ENCODE peak calls at places on chromosomes 11 and 22, in four cellular contexts. One of them, this sample, is unnamed.

GRCh38 chr11:58637367-58637766 is 14.9 kb downstream of the CNTF start:
- DNase-seq in NCI-H748 treated with DMSO at 0.1 percent for 48 hours: no peak
- DNase-seq in activated CD4-positive, alpha-beta T cell treated with anti-CD3 and anti-CD28 coated beads, Interleukin-2, amount 10 ng/mL, durations not matched to agents 7 days and 5 days: no peak
- DNase-seq in left colon: no peak
- DNase-seq in this sample: no peak

GRCh38 chr11:124538019-124538418 is 5.4 kb downstream of the OR8B12 start:
- DNase-seq in NCI-H748 treated with DMSO at 0.1 percent for 48 hours: no peak
- DNase-seq in activated CD4-positive, alpha-beta T cell treated with anti-CD3 and anti-CD28 coated beads, Interleukin-2, amount 10 ng/mL, durations not matched to agents 7 days and 5 days: no peak
- DNase-seq in left colon: no peak
- DNase-seq in this sample: no peak

GRCh38 chr22:35400335-35400680 is 368 bp downstream of the MCM5 start:
- DNase-seq in NCI-H748 treated with DMSO at 0.1 percent for 48 hours: no peak
- DNase-seq in activated CD4-positive, alpha-beta T cell treated with anti-CD3 and anti-CD28 coated beads, Interleukin-2, amount 10 ng/mL, durations not matched to agents 7 days and 5 days: peak; percentile 39
- DNase-seq in left colon: peak; percentile 45
- DNase-seq in this sample: no peak

GRCh38 chr22:20247010-20247505 is 21.1 kb downstream of the RTN4R start:
- DNase-seq in NCI-H748 treated with DMSO at 0.1 percent for 48 hours: no peak
- DNase-seq in activated CD4-positive, alpha-beta T cell treated with anti-CD3 and anti-CD28 coated beads, Interleukin-2, amount 10 ng/mL, durations not matched to agents 7 days and 5 days: no peak
- DNase-seq in left colon: peak; percentile 16
- DNase-seq in this sample: no peak

GRCh38 chr11:19814421-19814820 is 101.8 kb downstream of the NAV2 start:
- DNase-seq in NCI-H748 treated with DMSO at 0.1 percent for 48 hours: no peak
- DNase-seq in activated CD4-positive, alpha-beta T cell treated with anti-CD3 and anti-CD28 coated beads, Interleukin-2, amount 10 ng/mL, durations not matched to agents 7 days and 5 days: no peak
- DNase-seq in left colon: no peak
- DNase-seq in this sample: no peak

GRCh38 chr22:23408321-23408720 is 171.8 kb downstream of the IGLL1 start:
- DNase-seq in NCI-H748 treated with DMSO at 0.1 percent for 48 hours: no peak
- DNase-seq in activated CD4-positive, alpha-beta T cell treated with anti-CD3 and anti-CD28 coated beads, Interleukin-2, amount 10 ng/mL, durations not matched to agents 7 days and 5 days: no peak
- DNase-seq in left colon: no peak
- DNase-seq in this sample: no peak

GRCh38 chr11:68643576-68643975 is 40.8 kb upstream of the GAL start:
- DNase-seq in NCI-H748 treated with DMSO at 0.1 percent for 48 hours: no peak
- DNase-seq in activated CD4-positive, alpha-beta T cell treated with anti-CD3 and anti-CD28 coated beads, Interleukin-2, amount 10 ng/mL, durations not matched to agents 7 days and 5 days: no peak
- DNase-seq in left colon: no peak
- DNase-seq in this sample: no peak

GRCh38 chr11:104946907-104947306 is 21.5 kb downstream of the CASP4 start:
- DNase-seq in NCI-H748 treated with DMSO at 0.1 percent for 48 hours: peak; percentile 3
- DNase-seq in activated CD4-positive, alpha-beta T cell treated with anti-CD3 and anti-CD28 coated beads, Interleukin-2, amount 10 ng/mL, durations not matched to agents 7 days and 5 days: peak; percentile 51
- DNase-seq in left colon: no peak
- DNase-seq in this sample: no peak